ENCODE peak calls at places on chromosomes 16 and 17, in four cellular contexts. V, K, L and W are unnamed samples. For H3K9me3 and H3K36me3, the result is how much of the 10 kb centered on the place peaks cover.

GRCh38 chr17:51258756-51259573 is 884 bp downstream of the MBTD1 start:
- DNase-seq in V (peak), K (peak), L (peak), W (no peak)

GRCh38 chr17:78717431-78717980 is 64.6 kb downstream of the CYTH1 start:
- DNase-seq in K (no peak), V (peak), L (no peak), W (no peak)

GRCh38 chr17:48055531-48056245 is 7.5 kb downstream of the NFE2L1 start:
- DNase-seq in L (no peak), K (no peak), V (no peak), W (no peak)

GRCh38 chr17:2070241-2071023 is 15.5 kb downstream of the HIC1 start:
- DNase-seq in K (no peak), V (peak), L (no peak), W (no peak)

GRCh38 chr17:7220593-7221280 is 999 bp downstream of the ACADVL start:
- DNase-seq in K (peak), V (no peak), L (peak), W (peak)

GRCh38 chr17:41547378-41547841 is 19.3 kb upstream of the KRT19 start:
- DNase-seq in K (peak), V (peak), L (no peak), W (no peak)

GRCh38 chr16:50547944-50548658 is at the start of gene NKD1:
- DNase-seq in L (peak), K (peak), V (peak), W (peak)

GRCh38 chr16:27314161-27314723 is 468 bp downstream of the IL4R start:
- DNase-seq in V (peak), L (peak), K (peak), W (peak)

GRCh38 chr16:81661082-81661481 is 118.0 kb upstream of the PLCG2 start:
- DNase-seq in L (no peak), V (no peak), K (no peak), W (no peak)

GRCh38 chr16:62167551-62167950 is 131.3 kb upstream of the CDH8 start:
- DNase-seq in L (no peak), V (no peak), K (no peak), W (no peak)

GRCh38 chr17:55649935-55650597 is 72.6 kb downstream of the TMEM100 start:
- DNase-seq in V (no peak), L (no peak), K (no peak), W (no peak)

GRCh38 chr17:51353296-51353695 is 93.0 kb downstream of the UTP18 start:
- DNase-seq in K (no peak), L (no peak), V (no peak), W (no peak)

GRCh38 chr16:982152-983043 is 828 bp downstream of the SOX8 start:
- DNase-seq in K (no peak), L (no peak), V (no peak), W (no peak)

DNA sequence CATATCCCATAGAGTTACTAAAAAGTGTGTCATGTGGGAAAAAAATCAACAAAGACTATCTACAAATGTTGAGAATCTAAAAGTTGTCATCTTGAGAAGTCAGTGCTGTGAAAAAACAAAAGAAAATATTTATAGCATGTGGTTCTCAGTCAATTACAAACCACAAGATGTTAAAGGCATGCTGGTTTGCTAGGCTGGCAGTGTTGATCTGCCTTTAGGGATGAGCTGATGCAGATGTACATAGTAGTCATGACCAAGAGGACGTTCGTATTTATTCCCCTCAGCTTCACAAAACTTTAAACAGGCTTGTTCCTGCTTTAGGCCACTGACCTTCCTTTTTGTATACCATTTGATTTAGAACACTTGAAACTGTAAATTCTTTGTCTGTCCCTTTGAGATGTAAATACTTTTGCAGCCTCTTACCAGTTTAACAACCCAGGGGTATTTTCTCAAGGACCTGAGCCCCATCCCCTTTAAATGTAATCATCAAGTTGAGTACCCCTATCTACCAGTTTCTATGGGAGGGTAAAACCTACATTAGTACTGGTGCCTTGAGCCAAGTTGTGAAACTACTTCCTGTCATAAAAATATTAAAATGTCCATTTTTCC is 446.6 kb downstream of the KCNJ18 start:
- DNase-seq in L (no peak), K (no peak), V (no peak), W (no peak)
- H3K4me3 ChIP-seq in L (no peak), K (no peak), V (no peak), W (no peak)

GRCh38 chr16:35146723-35147458 is 1687.5 kb downstream of the TP53TG3F start:
- DNase-seq in L (no peak), K (no peak), V (no peak), W (no peak)
- H3K9me3 ChIP-seq in L (under half), K (half or more), V (under half), W (under half)

GRCh38 chr16:8625491-8626087 is 4.1 kb downstream of the METTL22 start:
- DNase-seq in L (no peak), V (no peak), K (no peak), W (no peak)
- H3K36me3 ChIP-seq in L (under half), V (under half), K (under half), W (under half)

GRCh38 chr16:2785101-2785991 is 2.0 kb downstream of the PRSS33 start:
- DNase-seq in L (no peak), K (no peak), V (peak), W (no peak)
- H3K4me3 ChIP-seq in L (peak), K (no peak), V (peak), W (peak)

DNA sequence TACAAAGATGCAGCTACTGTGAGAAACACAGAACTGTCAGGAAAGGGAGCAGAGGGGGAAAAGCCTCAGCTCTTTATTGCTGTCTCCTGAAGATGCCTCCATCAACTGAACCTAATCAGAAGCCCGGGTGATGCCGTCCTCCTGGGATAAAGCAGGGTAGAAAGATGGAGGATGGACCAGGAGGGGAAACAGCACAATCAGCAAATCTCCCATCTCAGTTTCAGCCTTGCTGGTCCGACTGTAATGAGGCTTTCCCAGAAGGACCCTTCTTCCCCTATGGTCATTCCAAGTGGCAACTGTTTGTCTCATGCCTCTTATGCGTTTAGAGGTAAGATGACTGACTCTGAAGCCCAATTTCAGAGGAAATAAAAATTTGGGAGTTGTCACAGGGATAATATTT is 24.3 kb downstream of the ZFP1 start:
- DNase-seq in V (no peak), L (no peak), K (no peak), W (no peak)
- H3K9me3 ChIP-seq in V (under half), L (under half), K (half or more), W (under half)

GRCh38 chr17:76561799-76562268 is 22.0 kb downstream of the PRCD start:
- DNase-seq in L (no peak), V (no peak), K (no peak), W (no peak)

GRCh38 chr17:76561332-76561731 is 21.5 kb downstream of the PRCD start:
- DNase-seq in V (no peak), K (no peak), L (no peak), W (no peak)

GRCh38 chr17:76562734-76563148 is 22.9 kb downstream of the PRCD start:
- DNase-seq in K (no peak), V (peak), L (no peak), W (no peak)

GRCh38 chr17:76560036-76560876 is 20.4 kb downstream of the PRCD start:
- DNase-seq in L (no peak), V (no peak), K (no peak), W (no peak)

GRCh38 chr17:76560877-76561221 is 21.0 kb downstream of the PRCD start:
- DNase-seq in V (no peak), K (no peak), L (no peak), W (no peak)
- H3K36me3 ChIP-seq in V (under half), K (under half), L (under half), W (under half)